ENCODE peak calls at places on chromosomes 11 and 22, in six cellular contexts. J, L, U, Q, F and S are unnamed samples.

GRCh38 chr22:46604306-46604690 is 15.9 kb upstream of the GRAMD4 start:
- DNase-seq in J (no peak), U (peak), Q (no peak), L (no peak), F (peak), S (no peak)

GRCh38 chr22:46432164-46433068 is 96.9 kb downstream of the TRMU start:
- DNase-seq in F (no peak), Q (no peak), J (no peak), U (no peak), L (no peak), S (no peak)

GRCh38 chr11:12756101-12756500 is 81.9 kb downstream of the TEAD1 start:
- DNase-seq in F (no peak), L (no peak), U (no peak), J (no peak), Q (no peak), S (no peak)

GRCh38 chr22:46084376-46084775 is 66.0 kb upstream of the PPARA start:
- DNase-seq in U (no peak), J (no peak), F (no peak), Q (no peak), L (no peak), S (no peak)

GRCh38 chr11:104772806-104773241 is 125.4 kb downstream of the CASP12 start:
- DNase-seq in F (peak), U (peak), J (peak), L (no peak), Q (peak), S (peak)

GRCh38 chr11:8717876-8718753 is 35.5 kb downstream of the RPL27A start:
- DNase-seq in J (peak), F (peak), L (no peak), U (peak), Q (peak), S (peak)

GRCh38 chr11:59534676-59535075 is 23.3 kb downstream of the OR4D9 start:
- DNase-seq in Q (no peak), U (no peak), J (no peak), F (no peak), L (no peak), S (no peak)

GRCh38 chr11:133955091-133955846 is 1.5 kb downstream of the IGSF9B start:
- DNase-seq in L (no peak), U (no peak), Q (no peak), F (no peak), J (no peak), S (no peak)